ENCODE peak calls at places on chromosomes 3 and 15, in nine cellular contexts. One of them, this sample, is unnamed.

GRCh38 chr3:38133557-38134405 is 3.1 kb downstream of the ACAA1 start:
- DNase-seq in right lobe of liver: peak; percentile 93
- DNase-seq in OCI-LY7: no peak
- DNase-seq in pancreas: no peak
- DNase-seq in mammary epithelial cell: peak; percentile 37
- DNase-seq in hepatocyte: peak; percentile 74
- DNase-seq in colonic mucosa: peak; percentile 70
- DNase-seq in HCT116: no peak
- DNase-seq in aorta: no peak
- DNase-seq in this sample: no peak

GRCh38 chr3:169863458-169863899 is 6.3 kb downstream of the LRRC31 start:
- DNase-seq in right lobe of liver: peak; percentile 76
- DNase-seq in OCI-LY7: peak; percentile 85
- DNase-seq in pancreas: peak; percentile 62
- DNase-seq in mammary epithelial cell: peak; percentile 71
- DNase-seq in hepatocyte: peak; percentile 77
- DNase-seq in colonic mucosa: peak; percentile 87
- DNase-seq in HCT116: peak; percentile 73
- DNase-seq in aorta: peak; percentile 57
- DNase-seq in this sample: peak; percentile 43

GRCh38 chr15:58731756-58732535 is 17.6 kb downstream of the ADAM10 start:
- DNase-seq in right lobe of liver: no peak
- DNase-seq in OCI-LY7: no peak
- DNase-seq in pancreas: no peak
- DNase-seq in mammary epithelial cell: peak; percentile 86
- DNase-seq in hepatocyte: peak; percentile 64
- DNase-seq in colonic mucosa: no peak
- DNase-seq in HCT116: peak; percentile 72
- DNase-seq in aorta: no peak
- DNase-seq in this sample: no peak

GRCh38 chr15:94185547-94186236 is 45.7 kb upstream of the MCTP2 start:
- DNase-seq in right lobe of liver: no peak
- DNase-seq in OCI-LY7: no peak
- DNase-seq in pancreas: no peak
- DNase-seq in mammary epithelial cell: no peak
- DNase-seq in hepatocyte: no peak
- DNase-seq in colonic mucosa: no peak
- DNase-seq in HCT116: no peak
- DNase-seq in aorta: no peak
- DNase-seq in this sample: no peak

GRCh38 chr15:22808240-22808639 is 21.8 kb downstream of the NIPA1 start:
- DNase-seq in right lobe of liver: peak; percentile 82
- DNase-seq in OCI-LY7: no peak
- DNase-seq in pancreas: no peak
- DNase-seq in mammary epithelial cell: no peak
- DNase-seq in hepatocyte: no peak
- DNase-seq in colonic mucosa: peak; percentile 55
- DNase-seq in HCT116: no peak
- DNase-seq in aorta: no peak
- DNase-seq in this sample: no peak

GRCh38 chr15:101413239-101413638 is 76.3 kb downstream of the PCSK6 start:
- DNase-seq in right lobe of liver: no peak
- DNase-seq in OCI-LY7: no peak
- DNase-seq in pancreas: no peak
- DNase-seq in mammary epithelial cell: no peak
- DNase-seq in hepatocyte: no peak
- DNase-seq in colonic mucosa: no peak
- DNase-seq in HCT116: no peak
- DNase-seq in aorta: no peak
- DNase-seq in this sample: no peak

GRCh38 chr15:29433050-29433318 is 163.4 kb upstream of the NSMCE3 start:
- DNase-seq in right lobe of liver: no peak
- DNase-seq in OCI-LY7: no peak
- DNase-seq in pancreas: no peak
- DNase-seq in mammary epithelial cell: no peak
- DNase-seq in hepatocyte: no peak
- DNase-seq in colonic mucosa: no peak
- DNase-seq in HCT116: no peak
- DNase-seq in aorta: no peak
- DNase-seq in this sample: no peak

GRCh38 chr15:47514251-47514652 is 203.1 kb upstream of the SEMA6D start:
- DNase-seq in right lobe of liver: no peak
- DNase-seq in OCI-LY7: no peak
- DNase-seq in pancreas: no peak
- DNase-seq in mammary epithelial cell: peak; percentile 48
- DNase-seq in hepatocyte: no peak
- DNase-seq in colonic mucosa: no peak
- DNase-seq in HCT116: no peak
- DNase-seq in aorta: no peak
- DNase-seq in this sample: no peak

GRCh38 chr15:69082041-69082502 is 67.6 kb downstream of the NOX5 start:
- DNase-seq in right lobe of liver: no peak
- DNase-seq in OCI-LY7: no peak
- DNase-seq in pancreas: no peak
- DNase-seq in mammary epithelial cell: peak; percentile 10
- DNase-seq in hepatocyte: no peak
- DNase-seq in colonic mucosa: no peak
- DNase-seq in HCT116: no peak
- DNase-seq in aorta: no peak
- DNase-seq in this sample: no peak

GRCh38 chr15:71375934-71376333 is 260.7 kb downstream of the THSD4 start:
- DNase-seq in right lobe of liver: no peak
- DNase-seq in OCI-LY7: no peak
- DNase-seq in pancreas: no peak
- DNase-seq in mammary epithelial cell: peak; percentile 51
- DNase-seq in hepatocyte: no peak
- DNase-seq in colonic mucosa: no peak
- DNase-seq in HCT116: no peak
- DNase-seq in aorta: no peak
- DNase-seq in this sample: no peak

GRCh38 chr15:85689729-85690128 is 105.0 kb downstream of the KLHL25 start:
- DNase-seq in right lobe of liver: no peak
- DNase-seq in OCI-LY7: peak; percentile 89
- DNase-seq in pancreas: no peak
- DNase-seq in mammary epithelial cell: no peak
- DNase-seq in hepatocyte: peak; percentile 58
- DNase-seq in colonic mucosa: no peak
- DNase-seq in HCT116: no peak
- DNase-seq in aorta: peak; percentile 66
- DNase-seq in this sample: peak; percentile 55

GRCh38 chr15:60626051-60626450 is 147.1 kb upstream of the ICE2 start:
- DNase-seq in right lobe of liver: no peak
- DNase-seq in OCI-LY7: no peak
- DNase-seq in pancreas: no peak
- DNase-seq in mammary epithelial cell: no peak
- DNase-seq in hepatocyte: no peak
- DNase-seq in colonic mucosa: no peak
- DNase-seq in HCT116: no peak
- DNase-seq in aorta: no peak
- DNase-seq in this sample: no peak

GRCh38 chr15:77033417-77033728 is 37.5 kb downstream of the TSPAN3 start:
- DNase-seq in right lobe of liver: no peak
- DNase-seq in OCI-LY7: no peak
- DNase-seq in pancreas: peak; percentile 32
- DNase-seq in mammary epithelial cell: no peak
- DNase-seq in hepatocyte: no peak
- DNase-seq in colonic mucosa: peak; percentile 16
- DNase-seq in HCT116: no peak
- DNase-seq in aorta: peak; percentile 40
- DNase-seq in this sample: no peak

GRCh38 chr3:181103605-181104004 is 114.1 kb upstream of the DNAJC19 start:
- DNase-seq in right lobe of liver: no peak
- DNase-seq in OCI-LY7: peak; percentile 67
- DNase-seq in pancreas: no peak
- DNase-seq in mammary epithelial cell: peak; percentile 7
- DNase-seq in hepatocyte: peak; percentile 19
- DNase-seq in colonic mucosa: no peak
- DNase-seq in HCT116: peak; percentile 44
- DNase-seq in aorta: no peak
- DNase-seq in this sample: no peak

GRCh38 chr15:67878647-67879293 is 38.9 kb upstream of the RNU6-1 start:
- DNase-seq in right lobe of liver: no peak
- DNase-seq in OCI-LY7: no peak
- DNase-seq in pancreas: no peak
- DNase-seq in mammary epithelial cell: no peak
- DNase-seq in hepatocyte: no peak
- DNase-seq in colonic mucosa: no peak
- DNase-seq in HCT116: no peak
- DNase-seq in aorta: no peak
- DNase-seq in this sample: no peak

GRCh38 chr15:78308422-78309021 is 9.1 kb upstream of the SKIC8 start:
- DNase-seq in right lobe of liver: peak; percentile 73
- DNase-seq in OCI-LY7: peak; percentile 74
- DNase-seq in pancreas: peak; percentile 78
- DNase-seq in mammary epithelial cell: peak; percentile 41
- DNase-seq in hepatocyte: peak; percentile 90
- DNase-seq in colonic mucosa: peak; percentile 75
- DNase-seq in HCT116: peak; percentile 54
- DNase-seq in aorta: peak; percentile 67
- DNase-seq in this sample: peak; percentile 86

GRCh38 chr3:141444586-141445285 is 42.1 kb upstream of the RASA2 start:
- DNase-seq in right lobe of liver: no peak
- DNase-seq in OCI-LY7: no peak
- DNase-seq in pancreas: no peak
- DNase-seq in mammary epithelial cell: no peak
- DNase-seq in hepatocyte: no peak
- DNase-seq in colonic mucosa: no peak
- DNase-seq in HCT116: no peak
- DNase-seq in aorta: no peak
- DNase-seq in this sample: no peak
- H3K27ac ChIP-seq in right lobe of liver: no peak overlapping the region
- H3K27ac ChIP-seq in OCI-LY7: no peak overlapping the region
- H3K27ac ChIP-seq in pancreas: no peak overlapping the region
- H3K27ac ChIP-seq in mammary epithelial cell: no peak overlapping the region
- H3K27ac ChIP-seq in hepatocyte: no peak overlapping the region
- H3K27ac ChIP-seq in colonic mucosa: no peak overlapping the region
- H3K27ac ChIP-seq in HCT116: no peak overlapping the region
- H3K27ac ChIP-seq in aorta: no peak overlapping the region
- H3K27ac ChIP-seq in this sample: peak overlapping the region; percentile 19

DNA sequence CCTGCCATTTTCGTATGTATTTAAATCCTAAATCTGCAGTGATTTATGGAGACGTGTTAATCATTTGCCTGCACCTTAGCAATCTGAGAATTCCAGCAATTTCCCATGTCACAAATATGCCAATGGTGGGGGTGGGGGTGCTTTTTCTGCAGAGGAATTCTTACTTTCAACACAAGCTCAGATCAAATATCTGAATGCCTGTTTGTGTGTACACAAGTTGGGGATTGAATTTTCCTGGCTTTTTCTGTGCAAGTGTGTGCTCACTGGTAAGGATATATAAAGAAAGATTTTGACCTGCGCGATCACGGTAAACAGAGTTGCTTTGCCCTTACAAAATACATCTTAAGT is 231.1 kb upstream of the TBC1D5 start:
- DNase-seq in right lobe of liver: no peak
- DNase-seq in OCI-LY7: no peak
- DNase-seq in pancreas: no peak
- DNase-seq in mammary epithelial cell: no peak
- DNase-seq in hepatocyte: peak; percentile 11
- DNase-seq in colonic mucosa: no peak
- DNase-seq in HCT116: no peak
- DNase-seq in aorta: no peak
- DNase-seq in this sample: no peak
- H3K9me3 ChIP-seq in right lobe of liver: no peaks in the 10 kb centered on the region
- H3K9me3 ChIP-seq in OCI-LY7: no peaks in the 10 kb centered on the region
- H3K9me3 ChIP-seq in pancreas: no peaks in the 10 kb centered on the region
- H3K9me3 ChIP-seq in mammary epithelial cell: no peaks in the 10 kb centered on the region
- H3K9me3 ChIP-seq in hepatocyte: no peaks in the 10 kb centered on the region
- H3K9me3 ChIP-seq in colonic mucosa: no peaks in the 10 kb centered on the region
- H3K9me3 ChIP-seq in HCT116: no peaks in the 10 kb centered on the region
- H3K9me3 ChIP-seq in aorta: no peaks in the 10 kb centered on the region
- H3K9me3 ChIP-seq in this sample: no peaks in the 10 kb centered on the region

DNA sequence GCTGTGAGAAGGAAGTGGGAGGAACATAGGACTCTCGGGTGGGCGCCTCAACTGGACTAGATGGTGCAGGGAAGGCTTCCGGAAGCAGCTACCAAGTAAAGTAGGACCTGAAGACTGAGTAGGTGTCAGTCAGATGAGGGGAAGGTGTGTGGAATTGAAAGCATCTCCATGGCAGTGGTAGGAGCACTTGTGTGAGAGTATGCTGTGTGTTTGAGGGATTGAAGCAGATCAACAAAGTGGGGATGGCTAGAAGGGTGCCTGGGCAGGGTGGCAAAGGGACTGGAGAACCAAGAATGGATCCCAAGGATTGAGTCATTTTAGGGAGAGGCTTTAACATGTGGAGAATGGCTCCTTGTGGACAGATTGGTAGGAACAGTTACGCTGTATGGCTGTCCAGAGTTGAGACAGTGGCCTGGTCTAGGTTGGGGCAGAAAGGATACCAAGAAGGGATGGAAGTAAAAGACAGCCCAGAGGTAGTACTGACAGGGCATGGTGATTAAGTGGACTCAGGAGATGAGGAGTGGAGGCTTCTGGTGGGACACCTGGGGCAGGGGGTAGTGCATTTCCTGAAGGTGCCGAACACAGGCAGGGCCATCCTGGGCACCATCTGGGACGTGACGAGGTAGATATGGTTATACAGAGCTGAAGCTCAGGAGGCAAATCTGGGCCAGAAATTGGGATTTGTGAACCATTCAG is 1.5 kb downstream of the UQCC5 start:
- DNase-seq in right lobe of liver: no peak
- DNase-seq in OCI-LY7: no peak
- DNase-seq in pancreas: peak; percentile 25
- DNase-seq in mammary epithelial cell: no peak
- DNase-seq in hepatocyte: no peak
- DNase-seq in colonic mucosa: peak; percentile 18
- DNase-seq in HCT116: no peak
- DNase-seq in aorta: no peak
- DNase-seq in this sample: no peak
- H3K4me1 ChIP-seq in right lobe of liver: peaks cover 20% of the 10 kb centered on the region
- H3K4me1 ChIP-seq in OCI-LY7: peaks cover 43% of the 10 kb centered on the region
- H3K4me1 ChIP-seq in pancreas: peaks cover 12% of the 10 kb centered on the region
- H3K4me1 ChIP-seq in mammary epithelial cell: peaks cover 34% of the 10 kb centered on the region
- H3K4me1 ChIP-seq in hepatocyte: peaks cover 31% of the 10 kb centered on the region
- H3K4me1 ChIP-seq in colonic mucosa: peaks cover 14% of the 10 kb centered on the region
- H3K4me1 ChIP-seq in HCT116: peaks cover 24% of the 10 kb centered on the region
- H3K4me1 ChIP-seq in aorta: peaks cover 7% of the 10 kb centered on the region
- H3K4me1 ChIP-seq in this sample: peaks cover 67% of the 10 kb centered on the region

DNA sequence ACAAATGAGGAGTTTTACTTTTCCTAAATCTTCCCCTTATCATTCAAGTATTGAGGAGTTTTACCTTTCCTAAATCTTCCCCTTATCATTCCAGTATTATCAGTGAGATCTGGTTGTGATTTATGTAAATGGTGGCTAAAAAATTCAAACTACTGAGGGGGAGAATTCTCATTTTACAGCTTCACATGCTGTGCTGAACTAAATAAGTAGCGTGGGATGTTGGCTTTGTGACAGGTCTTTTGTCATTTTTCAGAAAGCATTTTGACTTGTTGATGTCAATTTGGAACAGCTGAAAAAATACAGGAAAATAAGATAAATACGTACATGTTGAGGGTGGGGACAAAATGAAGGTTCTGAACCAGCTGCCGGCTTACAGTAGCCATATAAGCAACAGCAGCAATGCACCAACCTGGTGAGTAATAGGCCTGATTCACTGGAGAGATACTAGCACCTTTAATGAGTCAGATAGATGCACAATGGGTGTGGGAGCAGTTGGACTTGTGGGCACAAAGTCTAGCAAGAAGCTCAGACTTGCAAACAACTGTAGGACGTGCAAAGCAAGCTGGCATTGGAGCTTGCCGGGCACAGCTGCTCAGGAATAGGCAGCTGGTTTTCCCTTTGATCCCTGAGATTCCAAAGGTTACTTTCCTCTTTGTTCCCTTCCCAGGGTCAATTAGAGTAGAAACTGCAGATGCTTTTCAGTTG is 12.8 kb downstream of the B3GNT5 start:
- DNase-seq in right lobe of liver: no peak
- DNase-seq in OCI-LY7: no peak
- DNase-seq in pancreas: no peak
- DNase-seq in mammary epithelial cell: peak; percentile 99
- DNase-seq in hepatocyte: peak; percentile 76
- DNase-seq in colonic mucosa: peak; percentile 83
- DNase-seq in HCT116: peak; percentile 81
- DNase-seq in aorta: no peak
- DNase-seq in this sample: no peak
- H3K27ac ChIP-seq in right lobe of liver: no peak overlapping the region
- H3K27ac ChIP-seq in OCI-LY7: no peak overlapping the region
- H3K27ac ChIP-seq in pancreas: no peak overlapping the region
- H3K27ac ChIP-seq in mammary epithelial cell: peak overlapping the region; percentile 94
- H3K27ac ChIP-seq in hepatocyte: peak overlapping the region; percentile 87
- H3K27ac ChIP-seq in colonic mucosa: peak overlapping the region; percentile 79
- H3K27ac ChIP-seq in HCT116: no peak overlapping the region
- H3K27ac ChIP-seq in aorta: no peak overlapping the region
- H3K27ac ChIP-seq in this sample: peak overlapping the region; percentile 21